ENCODE peak calls at places on chromosomes 3 and 15, in six cellular contexts. One of them, this sample, is unnamed.

GRCh38 chr3:16132926-16133325 is 41.6 kb upstream of the GALNT15 start:
- DNase-seq in PC-3: no peak
- DNase-seq in GM23248: peak
- DNase-seq in NCI-H774: no peak
- DNase-seq in activated CD4-positive, CD25-positive, alpha-beta regulatory T cell treated with anti-CD3 and anti-CD28 coated beads, Interleukin-2, amount 50 U/mL, for 72 hours: no peak
- DNase-seq in foreskin fibroblast: peak
- DNase-seq in this sample: no peak

GRCh38 chr3:44104668-44105321 is 136.9 kb upstream of the TOPAZ1 start:
- DNase-seq in foreskin fibroblast: peak
- DNase-seq in PC-3: peak
- DNase-seq in activated CD4-positive, CD25-positive, alpha-beta regulatory T cell treated with anti-CD3 and anti-CD28 coated beads, Interleukin-2, amount 50 U/mL, for 72 hours: no peak
- DNase-seq in GM23248: peak
- DNase-seq in NCI-H774: no peak
- DNase-seq in this sample: no peak

GRCh38 chr3:40450438-40450837 is 6.7 kb upstream of the RPL14 start:
- DNase-seq in NCI-H774: no peak
- DNase-seq in PC-3: no peak
- DNase-seq in activated CD4-positive, CD25-positive, alpha-beta regulatory T cell treated with anti-CD3 and anti-CD28 coated beads, Interleukin-2, amount 50 U/mL, for 72 hours: no peak
- DNase-seq in foreskin fibroblast: no peak
- DNase-seq in GM23248: no peak
- DNase-seq in this sample: no peak

GRCh38 chr3:143486611-143487010 is 361.7 kb downstream of the SLC9A9 start:
- DNase-seq in foreskin fibroblast: no peak
- DNase-seq in GM23248: no peak
- DNase-seq in NCI-H774: no peak
- DNase-seq in PC-3: no peak
- DNase-seq in activated CD4-positive, CD25-positive, alpha-beta regulatory T cell treated with anti-CD3 and anti-CD28 coated beads, Interleukin-2, amount 50 U/mL, for 72 hours: no peak
- DNase-seq in this sample: no peak

GRCh38 chr3:146195030-146195429 is 34.0 kb upstream of the PLOD2 start:
- DNase-seq in PC-3: no peak
- DNase-seq in foreskin fibroblast: no peak
- DNase-seq in activated CD4-positive, CD25-positive, alpha-beta regulatory T cell treated with anti-CD3 and anti-CD28 coated beads, Interleukin-2, amount 50 U/mL, for 72 hours: no peak
- DNase-seq in GM23248: no peak
- DNase-seq in NCI-H774: no peak
- DNase-seq in this sample: no peak

GRCh38 chr3:13600950-13601691 is 52.2 kb downstream of the FBLN2 start:
- DNase-seq in GM23248: peak
- DNase-seq in activated CD4-positive, CD25-positive, alpha-beta regulatory T cell treated with anti-CD3 and anti-CD28 coated beads, Interleukin-2, amount 50 U/mL, for 72 hours: no peak
- DNase-seq in PC-3: peak
- DNase-seq in NCI-H774: no peak
- DNase-seq in foreskin fibroblast: peak
- DNase-seq in this sample: no peak

GRCh38 chr3:101861212-101861977 is 12.1 kb downstream of the NFKBIZ start:
- DNase-seq in GM23248: no peak
- DNase-seq in PC-3: no peak
- DNase-seq in foreskin fibroblast: no peak
- DNase-seq in NCI-H774: no peak
- DNase-seq in activated CD4-positive, CD25-positive, alpha-beta regulatory T cell treated with anti-CD3 and anti-CD28 coated beads, Interleukin-2, amount 50 U/mL, for 72 hours: no peak
- DNase-seq in this sample: no peak

GRCh38 chr15:72584006-72584405 is 70.5 kb upstream of the GOLGA6B start:
- DNase-seq in PC-3: no peak
- DNase-seq in foreskin fibroblast: peak
- DNase-seq in NCI-H774: no peak
- DNase-seq in GM23248: no peak
- DNase-seq in activated CD4-positive, CD25-positive, alpha-beta regulatory T cell treated with anti-CD3 and anti-CD28 coated beads, Interleukin-2, amount 50 U/mL, for 72 hours: no peak
- DNase-seq in this sample: no peak

GRCh38 chr3:2097641-2098191 is 950 bp upstream of the CNTN4 start:
- DNase-seq in PC-3: no peak
- DNase-seq in foreskin fibroblast: no peak
- DNase-seq in GM23248: no peak
- DNase-seq in activated CD4-positive, CD25-positive, alpha-beta regulatory T cell treated with anti-CD3 and anti-CD28 coated beads, Interleukin-2, amount 50 U/mL, for 72 hours: no peak
- DNase-seq in NCI-H774: no peak
- DNase-seq in this sample: no peak

GRCh38 chr3:10772230-10773161 is 43.5 kb upstream of the SLC6A11 start:
- DNase-seq in PC-3: peak
- DNase-seq in GM23248: peak
- DNase-seq in activated CD4-positive, CD25-positive, alpha-beta regulatory T cell treated with anti-CD3 and anti-CD28 coated beads, Interleukin-2, amount 50 U/mL, for 72 hours: no peak
- DNase-seq in foreskin fibroblast: no peak
- DNase-seq in NCI-H774: no peak
- DNase-seq in this sample: peak

GRCh38 chr3:187062526-187063177 is 76.6 kb downstream of the RPL39L start:
- DNase-seq in PC-3: peak
- DNase-seq in NCI-H774: no peak
- DNase-seq in GM23248: peak
- DNase-seq in activated CD4-positive, CD25-positive, alpha-beta regulatory T cell treated with anti-CD3 and anti-CD28 coated beads, Interleukin-2, amount 50 U/mL, for 72 hours: no peak
- DNase-seq in foreskin fibroblast: peak
- DNase-seq in this sample: no peak

GRCh38 chr15:100928632-100929280 is 9.6 kb downstream of the LRRK1 start:
- DNase-seq in foreskin fibroblast: no peak
- DNase-seq in NCI-H774: no peak
- DNase-seq in PC-3: peak
- DNase-seq in GM23248: no peak
- DNase-seq in activated CD4-positive, CD25-positive, alpha-beta regulatory T cell treated with anti-CD3 and anti-CD28 coated beads, Interleukin-2, amount 50 U/mL, for 72 hours: no peak
- DNase-seq in this sample: no peak

GRCh38 chr3:42210731-42211130 is 55.3 kb downstream of the CCK start:
- DNase-seq in foreskin fibroblast: no peak
- DNase-seq in PC-3: no peak
- DNase-seq in NCI-H774: no peak
- DNase-seq in GM23248: no peak
- DNase-seq in activated CD4-positive, CD25-positive, alpha-beta regulatory T cell treated with anti-CD3 and anti-CD28 coated beads, Interleukin-2, amount 50 U/mL, for 72 hours: no peak
- DNase-seq in this sample: no peak

GRCh38 chr3:142963266-142964149 is at the start of gene PAQR9:
- DNase-seq in PC-3: no peak
- DNase-seq in foreskin fibroblast: peak
- DNase-seq in NCI-H774: no peak
- DNase-seq in GM23248: peak
- DNase-seq in activated CD4-positive, CD25-positive, alpha-beta regulatory T cell treated with anti-CD3 and anti-CD28 coated beads, Interleukin-2, amount 50 U/mL, for 72 hours: no peak
- DNase-seq in this sample: no peak

GRCh38 chr15:101148881-101149664 is 102.8 kb downstream of the CHSY1 start:
- DNase-seq in PC-3: no peak
- DNase-seq in foreskin fibroblast: no peak
- DNase-seq in GM23248: no peak
- DNase-seq in NCI-H774: no peak
- DNase-seq in activated CD4-positive, CD25-positive, alpha-beta regulatory T cell treated with anti-CD3 and anti-CD28 coated beads, Interleukin-2, amount 50 U/mL, for 72 hours: no peak
- DNase-seq in this sample: no peak